ENCODE peak calls at places on chromosomes 2 and 18, in ten cellular contexts. M is activated CD4-positive, CD25-positive, alpha-beta regulatory T cell; I is HFFc6; V is heart right ventricle; N is astrocyte of the spinal cord; O is NCI-H2081; R is NCI-H1694 treated with DMSO at 0.1 percent for 48 hours; H is stimulated activated CD4-positive, alpha-beta T cell treated with anti-CD3 and anti-CD28 coated beads, Interleukin-12 subunit alpha, Interleukin-12 subunit beta, amount 100 ng/mL, for 4 hours; L is IMR-90; F is heart left ventricle. T is an unnamed sample.

GRCh38 chr2:98907966-98908905 is 27.8 kb downstream of the CRACDL start:
- DNase-seq in R (peak; percentile 18), L (no peak), M (no peak), O (no peak), I (no peak), N (no peak), V (no peak), H (no peak), F (no peak), T (peak; percentile 83)

GRCh38 chr2:119545076-119545475 is 827 bp downstream of the CFAP221 start:
- DNase-seq in I (no peak), H (no peak), N (no peak), L (no peak), R (no peak), V (no peak), M (no peak), F (no peak), O (no peak), T (no peak)

GRCh38 chr2:24855703-24856102 is 62.5 kb downstream of the CENPO start:
- DNase-seq in R (no peak), N (peak; percentile 61), I (peak; percentile 49), H (no peak), F (peak; percentile 75), L (peak; percentile 57), M (no peak), V (peak; percentile 51), O (no peak), T (no peak)

GRCh38 chr2:54894467-54894866 is 155.8 kb downstream of the RTN4 start:
- DNase-seq in H (no peak), V (no peak), O (no peak), N (no peak), L (no peak), I (no peak), F (no peak), M (no peak), R (no peak), T (no peak)

GRCh38 chr2:77034460-77034859 is 487.7 kb downstream of the LRRTM4 start:
- DNase-seq in V (no peak), M (no peak), F (no peak), R (no peak), L (no peak), N (no peak), I (no peak), O (no peak), H (no peak), T (no peak)

GRCh38 chr2:75007061-75007460 is 48.6 kb downstream of the POLE4 start:
- DNase-seq in I (no peak), L (peak; percentile 12), M (no peak), O (no peak), N (no peak), H (no peak), V (no peak), R (no peak), F (no peak), T (no peak)

GRCh38 chr18:10412933-10413332 is 41.5 kb upstream of the APCDD1 start:
- DNase-seq in O (no peak), F (no peak), L (no peak), M (no peak), N (no peak), I (no peak), H (no peak), V (no peak), R (no peak), T (no peak)

GRCh38 chr2:17107875-17108274 is 410.4 kb downstream of the RAD51AP2 start:
- DNase-seq in F (no peak), N (no peak), H (no peak), M (no peak), R (no peak), O (no peak), I (no peak), L (no peak), V (no peak), T (no peak)

GRCh38 chr2:183242937-183243336 is 118.7 kb downstream of the NUP35 start:
- DNase-seq in F (no peak), I (no peak), L (peak; percentile 58), O (peak; percentile 41), H (no peak), R (peak; percentile 35), V (no peak), M (no peak), N (peak; percentile 25), T (no peak)

GRCh38 chr2:238719641-238720040 is 128.2 kb upstream of the TWIST2 start:
- DNase-seq in N (no peak), H (no peak), M (no peak), V (no peak), L (no peak), I (no peak), O (no peak), R (no peak), F (no peak), T (peak; percentile 49)